ENCODE peak calls at places on chromosomes 16 and 17, in four cellular contexts. A, S, G and I are unnamed samples.

GRCh38 chr16:46896314-46896968 is 12.3 kb downstream of the GPT2 start:
- DNase-seq in A (no peak), S (no peak), G (no peak), I (no peak)

GRCh38 chr17:50633683-50634082 is 998 bp upstream of the ABCC3 start:
- DNase-seq in A (no peak), S (no peak), G (no peak), I (no peak)

GRCh38 chr16:46974352-46974751 is 878 bp upstream of the DNAJA2 start:
- DNase-seq in A (peak; percentile 68), S (no peak), G (no peak), I (no peak)

GRCh38 chr17:3693829-3694231 is 2.1 kb downstream of the P2RX5 start:
- DNase-seq in A (no peak), S (no peak), G (no peak), I (no peak)

GRCh38 chr16:15953477-15953876 is 4.1 kb downstream of the ABCC1 start:
- DNase-seq in A (no peak), S (no peak), G (no peak), I (no peak)

GRCh38 chr16:13756411-13756810 is 163.5 kb upstream of the ERCC4 start:
- DNase-seq in A (no peak), S (no peak), G (no peak), I (no peak)

GRCh38 chr17:2138768-2139167 is 83.9 kb downstream of the HIC1 start:
- DNase-seq in A (peak; percentile 68), S (no peak), G (no peak), I (no peak)

GRCh38 chr17:73776978-73777567 is 132.8 kb upstream of the SDK2 start:
- DNase-seq in A (no peak), S (no peak), G (no peak), I (peak; percentile 38)

GRCh38 chr16:23132921-23133532 is 16.2 kb downstream of the USP31 start:
- DNase-seq in A (no peak), S (no peak), G (no peak), I (no peak)

GRCh38 chr17:2173005-2173404 is 118.1 kb downstream of the HIC1 start:
- DNase-seq in A (no peak), S (no peak), G (no peak), I (peak; percentile 49)

GRCh38 chr17:32266389-32267269 is 997 bp downstream of the RHBDL3 start:
- DNase-seq in A (no peak), S (no peak), G (no peak), I (no peak)

GRCh38 chr17:34413443-34414076 is 50.5 kb upstream of the CCL1 start:
- DNase-seq in A (no peak), S (no peak), G (no peak), I (no peak)

GRCh38 chr16:72189865-72190371 is 18.0 kb upstream of the PMFBP1 start:
- DNase-seq in A (no peak), S (no peak), G (no peak), I (no peak)

GRCh38 chr17:38330941-38331411 is 12.8 kb downstream of the GPR179 start:
- DNase-seq in A (no peak), S (peak; percentile 51), G (no peak), I (no peak)

GRCh38 chr17:76279742-76280287 is 14.7 kb downstream of the UBALD2 start:
- DNase-seq in A (no peak), S (no peak), G (no peak), I (no peak)
- TF ChIP-seq CTCF in A (no peak), S (no peak), G (peak; percentile 0), I (no peak)

GRCh38 chr16:49634235-49635008 is 221.5 kb downstream of the ZNF423 start:
- DNase-seq in A (peak; percentile 75), S (no peak), G (peak; percentile 61), I (no peak)

GRCh38 chr16:49635009-49635350 is 220.9 kb downstream of the ZNF423 start:
- DNase-seq in A (no peak), S (no peak), G (no peak), I (no peak)

GRCh38 chr16:49636608-49637007 is 219.3 kb downstream of the ZNF423 start:
- DNase-seq in A (no peak), S (no peak), G (no peak), I (no peak)

GRCh38 chr16:49637511-49637910 is 218.4 kb downstream of the ZNF423 start:
- DNase-seq in A (no peak), S (no peak), G (no peak), I (no peak)

GRCh38 chr16:49635591-49636581 is 220.0 kb downstream of the ZNF423 start:
- DNase-seq in A (peak; percentile 79), S (no peak), G (peak; percentile 64), I (no peak)
- TF ChIP-seq CTCF in A (no peak), S (no peak), G (no peak), I (no peak)

GRCh38 chr16:17346774-17347569 is 123.8 kb downstream of the XYLT1 start:
- DNase-seq in A (no peak), S (no peak), G (no peak), I (no peak)
- TF ChIP-seq CTCF in A (no peak), S (no peak), G (no peak), I (no peak)

GRCh38 chr17:8002646-8003593 is 505 bp downstream of the GUCY2D start:
- DNase-seq in A (peak; percentile 75), S (no peak), G (peak; percentile 69), I (no peak)
- TF ChIP-seq CTCF in A (no peak), S (no peak), G (no peak), I (no peak)

GRCh38 chr16:59169168-59169567 is 435.1 kb upstream of the GOT2 start:
- DNase-seq in A (no peak), S (no peak), G (no peak), I (no peak)

GRCh38 chr16:59164461-59164860 is 430.3 kb upstream of the GOT2 start:
- DNase-seq in A (no peak), S (peak; percentile 26), G (no peak), I (no peak)

GRCh38 chr16:59170065-59170712 is 436.1 kb upstream of the GOT2 start:
- DNase-seq in A (no peak), S (no peak), G (no peak), I (no peak)

DNA sequence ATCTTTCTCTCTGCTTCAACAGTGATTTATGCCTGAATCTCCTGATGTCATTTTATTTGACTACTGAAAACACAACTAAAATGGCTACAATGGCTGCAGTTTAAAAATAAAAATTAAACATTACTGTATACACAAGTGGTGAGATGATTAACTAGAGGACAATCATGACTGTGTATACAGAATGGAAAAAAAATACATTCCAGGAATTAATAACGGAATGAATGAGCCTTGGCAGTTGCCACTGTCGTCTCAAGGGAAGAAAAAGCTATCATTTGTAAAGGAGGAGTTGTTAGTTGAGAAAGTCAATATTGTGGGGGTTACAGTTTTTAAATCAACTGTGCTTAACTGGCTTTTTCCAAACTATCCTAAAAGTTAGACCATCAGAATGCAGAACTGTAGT is 434.6 kb upstream of the GOT2 start:
- DNase-seq in A (no peak), S (no peak), G (no peak), I (no peak)
- TF ChIP-seq CTCF in A (no peak), S (no peak), G (no peak), I (no peak)

DNA sequence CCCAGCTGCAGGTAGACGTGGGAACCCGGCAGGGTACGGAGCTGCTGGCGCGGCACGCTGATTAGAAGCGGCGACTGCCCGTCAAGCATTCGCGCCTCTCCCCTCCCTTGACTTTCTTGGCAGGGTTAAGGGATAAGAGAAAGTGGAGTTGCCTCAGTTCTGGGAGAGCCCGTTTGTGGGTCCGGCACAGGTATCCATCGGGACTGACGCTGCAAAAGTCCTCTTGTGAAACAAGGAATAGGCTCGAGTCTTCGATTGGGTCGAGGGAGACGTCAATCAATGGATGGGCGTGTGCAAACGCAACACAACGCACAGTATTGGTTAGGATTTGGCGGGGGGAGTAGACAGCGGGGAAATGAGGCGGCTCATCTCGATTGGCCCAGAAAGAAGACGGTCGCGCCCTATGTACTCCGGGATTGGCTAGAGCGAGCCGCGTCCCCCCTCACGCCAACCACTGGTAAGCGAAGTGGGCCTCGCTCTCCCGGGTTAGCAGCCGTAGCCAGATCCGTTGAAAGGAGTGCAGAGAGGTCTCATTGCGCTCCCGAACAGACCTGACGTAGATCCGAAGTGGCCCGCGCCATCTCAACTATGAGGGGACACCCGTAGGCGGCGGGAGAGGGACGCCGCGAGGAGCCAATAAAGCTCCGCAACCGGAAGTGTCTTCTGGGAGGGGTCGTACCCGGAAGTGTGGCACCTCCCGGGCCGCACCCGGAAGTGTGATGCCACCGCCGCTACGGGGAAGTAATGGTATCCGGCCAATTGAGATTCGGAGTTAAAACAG is at the start of gene MON1B:
- DNase-seq in A (peak; percentile 99), S (peak; percentile 97), G (peak; percentile 99), I (peak; percentile 98)
- TF ChIP-seq CTCF in A (no peak), S (no peak), G (no peak), I (no peak)

DNA sequence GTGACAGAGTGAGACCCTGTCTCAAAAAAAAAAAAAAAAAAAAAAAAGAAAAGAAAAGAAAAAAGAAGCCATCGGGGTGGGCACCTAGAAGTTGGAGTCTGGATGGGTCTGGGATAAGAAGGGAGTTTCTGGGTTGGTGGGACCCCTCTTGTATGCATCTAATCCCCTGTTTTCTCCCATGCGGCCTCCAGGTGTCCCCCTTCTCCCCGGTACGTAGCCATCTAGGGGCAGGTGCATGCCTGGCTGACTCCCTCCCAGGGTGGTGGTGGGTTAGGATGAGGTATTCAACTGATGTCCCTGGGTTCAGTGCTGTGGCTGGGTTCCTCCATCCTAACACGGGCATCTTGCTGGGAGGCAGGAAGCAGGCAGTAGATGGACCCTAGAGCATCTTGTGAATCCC is 13.0 kb downstream of the FMNL1 start:
- DNase-seq in A (no peak), S (no peak), G (no peak), I (no peak)
- TF ChIP-seq CTCF in A (no peak), S (peak; percentile 21), G (no peak), I (no peak)

GRCh38 chr17:72334205-72334604 is 213.4 kb downstream of the SOX9 start:
- DNase-seq in A (no peak), S (no peak), G (no peak), I (no peak)
- TF ChIP-seq CTCF in A (no peak), S (no peak), G (no peak), I (no peak)

GRCh38 chr16:57013268-57013667 is 23.9 kb downstream of the NLRC5 start:
- DNase-seq in A (no peak), S (no peak), G (no peak), I (no peak)
- TF ChIP-seq CTCF in A (no peak), S (no peak), G (no peak), I (no peak)

GRCh38 chr16:57721765-57722499 is 13.6 kb upstream of the KATNB1 start:
- DNase-seq in A (no peak), S (no peak), G (no peak), I (no peak)
- TF ChIP-seq CTCF in A (no peak), S (no peak), G (no peak), I (no peak)